ENCODE peak calls at places on chromosome 9, in seven cellular contexts. C, U, L, Q, G, J and A are unnamed samples. For H3K27me3, the result is how much of the 10 kb centered on the place peaks cover.

GRCh38 chr9:69193685-69194032 is 19.6 kb downstream of the TJP2 start:
- DNase-seq in L (no peak), U (no peak), J (no peak), C (no peak), Q (no peak), G (no peak), A (no peak)

GRCh38 chr9:22817181-22817580 is 370.6 kb downstream of the DMRTA1 start:
- DNase-seq in G (no peak), J (no peak), L (peak), U (no peak), C (peak), Q (no peak), A (no peak)

GRCh38 chr9:134591082-134591571 is 50.5 kb upstream of the COL5A1 start:
- DNase-seq in L (no peak), J (no peak), Q (no peak), G (no peak), U (peak), C (peak), A (no peak)

GRCh38 chr9:127039492-127039891 is 82.9 kb downstream of the ANGPTL2 start:
- DNase-seq in U (no peak), G (no peak), Q (no peak), J (no peak), L (no peak), C (no peak), A (no peak)

GRCh38 chr9:33166263-33167083 is 663 bp downstream of the B4GALT1 start:
- DNase-seq in C (peak), Q (peak), J (no peak), G (no peak), L (no peak), U (peak), A (peak)

GRCh38 chr9:131854906-131855504 is 115.1 kb upstream of the RAPGEF1 start:
- DNase-seq in G (no peak), C (peak), U (no peak), L (peak), Q (no peak), J (no peak), A (peak)

GRCh38 chr9:84953797-84954695 is 284.5 kb downstream of the NTRK2 start:
- DNase-seq in L (peak), Q (peak), J (peak), C (peak), U (peak), G (peak), A (peak)

GRCh38 chr9:88523056-88523455 is 11.9 kb upstream of the NXNL2 start:
- DNase-seq in G (no peak), Q (no peak), J (no peak), C (peak), U (no peak), L (peak), A (peak)

GRCh38 chr9:94005272-94005901 is 50.2 kb upstream of the BARX1 start:
- DNase-seq in U (no peak), C (peak), L (peak), G (no peak), J (no peak), Q (no peak), A (peak)

GRCh38 chr9:109887079-109887478 is 107.1 kb downstream of the PALM2AKAP2 start:
- DNase-seq in G (no peak), J (no peak), L (peak), C (peak), Q (no peak), U (no peak), A (peak)

GRCh38 chr9:20732118-20732517 is 48.1 kb downstream of the FOCAD start:
- DNase-seq in U (no peak), J (no peak), G (no peak), L (peak), C (no peak), Q (no peak), A (peak)

GRCh38 chr9:133788045-133788818 is 50.1 kb upstream of the SARDH start:
- DNase-seq in L (no peak), J (no peak), G (no peak), C (no peak), U (no peak), Q (no peak), A (no peak)

GRCh38 chr9:126548312-126548711 is 65.4 kb upstream of the LMX1B start:
- DNase-seq in U (peak), J (no peak), G (no peak), Q (no peak), L (no peak), C (no peak), A (no peak)

GRCh38 chr9:100690438-100690837 is 112.6 kb downstream of the CAVIN4 start:
- DNase-seq in U (no peak), L (no peak), G (no peak), Q (no peak), J (no peak), C (no peak), A (no peak)

GRCh38 chr9:7791364-7791763 is 8.2 kb downstream of the DMAC1 start:
- DNase-seq in U (no peak), Q (no peak), L (no peak), G (no peak), C (no peak), J (no peak), A (no peak)

GRCh38 chr9:2424564-2425153 is 196.9 kb upstream of the VLDLR start:
- DNase-seq in Q (no peak), J (no peak), U (no peak), G (no peak), L (no peak), C (peak), A (peak)

GRCh38 chr9:113962391-113962790 is 86.3 kb downstream of the ZNF618 start:
- DNase-seq in Q (no peak), U (peak), C (no peak), G (no peak), L (no peak), J (no peak), A (no peak)

GRCh38 chr9:113964740-113965095 is 88.6 kb downstream of the ZNF618 start:
- DNase-seq in L (no peak), G (no peak), Q (no peak), U (no peak), J (no peak), C (peak), A (peak)

GRCh38 chr9:113960748-113961147 is 84.6 kb downstream of the ZNF618 start:
- DNase-seq in Q (no peak), J (no peak), G (no peak), U (peak), C (no peak), L (no peak), A (no peak)

GRCh38 chr9:113963914-113964739 is 88.0 kb downstream of the ZNF618 start:
- DNase-seq in C (no peak), J (no peak), Q (no peak), G (no peak), L (no peak), U (no peak), A (no peak)

GRCh38 chr9:113963017-113963620 is 87.0 kb downstream of the ZNF618 start:
- DNase-seq in G (peak), U (no peak), L (peak), C (peak), J (no peak), Q (peak), A (peak)
- H3K27me3 ChIP-seq in G (under half), U (under half), L (under half), C (under half), J (under half), Q (under half), A (under half)

GRCh38 chr9:14203366-14204056 is 110.4 kb downstream of the NFIB start:
- DNase-seq in C (no peak), G (no peak), U (peak), J (peak), Q (peak), L (no peak), A (no peak)
- H3K4me3 ChIP-seq in C (peak), G (no peak), U (no peak), J (peak), Q (peak), L (no peak), A (no peak)

GRCh38 chr9:83155733-83156132 is 92.8 kb upstream of the RASEF start:
- DNase-seq in U (no peak), J (peak), L (no peak), C (no peak), Q (no peak), G (no peak), A (no peak)
- H3K27me3 ChIP-seq in U (under half), J (under half), L (under half), C (under half), Q (under half), G (under half), A (under half)

DNA sequence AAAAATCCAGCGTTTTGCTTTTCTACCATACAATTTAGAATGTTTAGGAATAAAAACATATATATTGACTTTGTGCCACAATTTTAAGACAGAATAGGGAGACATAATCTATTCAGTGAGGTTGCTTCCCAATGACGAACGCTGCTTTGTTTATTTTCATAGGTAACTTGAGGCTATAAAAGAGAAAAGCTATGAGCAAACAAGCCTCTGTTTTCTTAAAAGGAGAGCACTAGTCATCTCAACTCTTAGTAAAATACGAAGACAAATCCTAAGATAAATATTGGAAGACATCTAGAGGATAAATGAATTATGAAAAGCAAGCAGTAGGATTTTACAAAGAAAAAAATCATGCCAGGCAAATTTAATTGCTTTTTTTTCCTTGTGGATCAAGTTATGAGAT is 363.6 kb downstream of the ANXA1 start:
- DNase-seq in Q (no peak), C (no peak), J (no peak), G (no peak), L (no peak), U (no peak), A (no peak)
- H3K4me3 ChIP-seq in Q (no peak), C (no peak), J (no peak), G (no peak), L (no peak), U (no peak), A (no peak)

DNA sequence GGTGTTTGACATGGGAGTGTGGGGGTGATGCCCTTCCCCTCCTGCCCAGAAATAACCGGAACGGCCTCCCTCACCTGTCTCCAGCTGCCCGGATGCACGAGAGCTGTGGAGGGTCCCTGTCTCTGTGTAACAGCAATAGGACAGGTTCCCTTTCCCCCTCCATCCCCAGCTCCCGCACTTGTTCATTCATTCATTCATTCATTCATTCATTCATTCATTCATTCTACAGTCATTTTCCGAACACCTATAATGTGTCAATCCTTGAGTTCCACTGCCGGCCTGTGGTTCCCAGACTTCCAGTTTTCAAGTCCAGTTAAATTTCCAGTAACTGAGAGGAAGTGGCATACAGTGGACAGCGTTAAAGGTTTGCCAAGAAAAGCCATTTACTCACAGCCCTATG is 7.3 kb downstream of the PRRX2 start:
- DNase-seq in G (no peak), C (no peak), L (no peak), U (no peak), Q (no peak), J (no peak), A (no peak)
- H3K27me3 ChIP-seq in G (half or more), C (under half), L (under half), U (under half), Q (under half), J (under half), A (under half)